ENCODE peak calls at places on chromosomes 12 and 14, in seven cellular contexts. One of them, this sample, is unnamed.
A peak's percentile ranks its signal among the peaks of the same experiment; 100 is the strongest.

GRCh38 chr14:74846968-74847549 is 28.9 kb downstream of the PROX2 start:
- DNase-seq in IMR-90: peak; percentile 80
- DNase-seq in NB4: no peak
- DNase-seq in astrocyte of the cerebellum: no peak
- DNase-seq in mesothelial cell of epicardium: no peak
- DNase-seq in AG10803: peak; percentile 64
- DNase-seq in heart left ventricle: no peak
- DNase-seq in this sample: peak; percentile 62

GRCh38 chr12:54572881-54573280 is 15.6 kb downstream of the PPP1R1A start:
- DNase-seq in astrocyte of the cerebellum: no peak
- DNase-seq in heart left ventricle: no peak
- DNase-seq in mesothelial cell of epicardium: no peak
- DNase-seq in AG10803: no peak
- DNase-seq in NB4: no peak
- DNase-seq in IMR-90: no peak
- DNase-seq in this sample: no peak

GRCh38 chr14:33229269-33229924 is 290.7 kb downstream of the NPAS3 start:
- DNase-seq in heart left ventricle: no peak
- DNase-seq in astrocyte of the cerebellum: no peak
- DNase-seq in NB4: no peak
- DNase-seq in AG10803: peak; percentile 5
- DNase-seq in IMR-90: no peak
- DNase-seq in mesothelial cell of epicardium: no peak
- DNase-seq in this sample: no peak

GRCh38 chr14:51539571-51540037 is 112.1 kb upstream of the FRMD6 start:
- DNase-seq in IMR-90: peak; percentile 92
- DNase-seq in astrocyte of the cerebellum: peak; percentile 77
- DNase-seq in AG10803: peak; percentile 91
- DNase-seq in mesothelial cell of epicardium: no peak
- DNase-seq in heart left ventricle: no peak
- DNase-seq in NB4: no peak
- DNase-seq in this sample: peak; percentile 72

GRCh38 chr12:53231859-53232640 is at the start of gene RARG:
- DNase-seq in astrocyte of the cerebellum: no peak
- DNase-seq in NB4: no peak
- DNase-seq in heart left ventricle: peak; percentile 70
- DNase-seq in IMR-90: no peak
- DNase-seq in AG10803: peak; percentile 72
- DNase-seq in mesothelial cell of epicardium: peak; percentile 60
- DNase-seq in this sample: peak; percentile 43

GRCh38 chr12:93638095-93638494 is 39.1 kb upstream of the CRADD start:
- DNase-seq in heart left ventricle: no peak
- DNase-seq in NB4: no peak
- DNase-seq in IMR-90: peak; percentile 39
- DNase-seq in mesothelial cell of epicardium: no peak
- DNase-seq in astrocyte of the cerebellum: no peak
- DNase-seq in AG10803: peak; percentile 61
- DNase-seq in this sample: peak; percentile 40

GRCh38 chr14:24418492-24418873 is 11.0 kb downstream of the CBLN3 start:
- DNase-seq in astrocyte of the cerebellum: no peak
- DNase-seq in IMR-90: no peak
- DNase-seq in mesothelial cell of epicardium: no peak
- DNase-seq in NB4: no peak
- DNase-seq in heart left ventricle: no peak
- DNase-seq in AG10803: peak; percentile 21
- DNase-seq in this sample: no peak

GRCh38 chr12:117356048-117356447 is 5.4 kb downstream of the NOS1 start:
- DNase-seq in heart left ventricle: no peak
- DNase-seq in astrocyte of the cerebellum: no peak
- DNase-seq in AG10803: peak; percentile 36
- DNase-seq in NB4: no peak
- DNase-seq in IMR-90: no peak
- DNase-seq in mesothelial cell of epicardium: no peak
- DNase-seq in this sample: no peak

GRCh38 chr14:69877492-69877891 is 1.7 kb upstream of the SMOC1 start:
- DNase-seq in IMR-90: peak; percentile 74
- DNase-seq in mesothelial cell of epicardium: no peak
- DNase-seq in NB4: peak; percentile 48
- DNase-seq in heart left ventricle: no peak
- DNase-seq in AG10803: no peak
- DNase-seq in astrocyte of the cerebellum: peak; percentile 33
- DNase-seq in this sample: no peak

GRCh38 chr12:104011265-104011664 is 38.7 kb downstream of the GLT8D2 start:
- DNase-seq in IMR-90: peak; percentile 96
- DNase-seq in heart left ventricle: no peak
- DNase-seq in NB4: no peak
- DNase-seq in astrocyte of the cerebellum: peak; percentile 57
- DNase-seq in mesothelial cell of epicardium: no peak
- DNase-seq in AG10803: peak; percentile 84
- DNase-seq in this sample: peak; percentile 85

GRCh38 chr12:46522141-46522540 is 149.6 kb upstream of the SLC38A2 start:
- DNase-seq in astrocyte of the cerebellum: no peak
- DNase-seq in NB4: no peak
- DNase-seq in mesothelial cell of epicardium: no peak
- DNase-seq in heart left ventricle: no peak
- DNase-seq in AG10803: peak; percentile 70
- DNase-seq in IMR-90: no peak
- DNase-seq in this sample: peak; percentile 5

GRCh38 chr12:52323001-52323400 is 1.8 kb upstream of the KRT83 start:
- DNase-seq in heart left ventricle: no peak
- DNase-seq in mesothelial cell of epicardium: no peak
- DNase-seq in AG10803: no peak
- DNase-seq in astrocyte of the cerebellum: no peak
- DNase-seq in NB4: no peak
- DNase-seq in IMR-90: no peak
- DNase-seq in this sample: no peak

GRCh38 chr12:120346681-120347080 is 19.1 kb upstream of the PLA2G1B start:
- DNase-seq in astrocyte of the cerebellum: no peak
- DNase-seq in mesothelial cell of epicardium: no peak
- DNase-seq in AG10803: no peak
- DNase-seq in IMR-90: no peak
- DNase-seq in NB4: no peak
- DNase-seq in heart left ventricle: no peak
- DNase-seq in this sample: no peak

GRCh38 chr12:93223440-93224426 is 154.0 kb upstream of the NUDT4 start:
- DNase-seq in astrocyte of the cerebellum: no peak
- DNase-seq in IMR-90: no peak
- DNase-seq in heart left ventricle: no peak
- DNase-seq in NB4: peak; percentile 86
- DNase-seq in mesothelial cell of epicardium: no peak
- DNase-seq in AG10803: peak; percentile 57
- DNase-seq in this sample: no peak

GRCh38 chr12:69676257-69677012 is 22.7 kb downstream of the BEST3 start:
- DNase-seq in mesothelial cell of epicardium: no peak
- DNase-seq in IMR-90: peak; percentile 18
- DNase-seq in AG10803: no peak
- DNase-seq in heart left ventricle: no peak
- DNase-seq in astrocyte of the cerebellum: no peak
- DNase-seq in NB4: no peak
- DNase-seq in this sample: no peak

GRCh38 chr12:51362307-51362706 is 15.8 kb upstream of the CELA1 start:
- DNase-seq in AG10803: no peak
- DNase-seq in NB4: no peak
- DNase-seq in heart left ventricle: no peak
- DNase-seq in astrocyte of the cerebellum: no peak
- DNase-seq in IMR-90: no peak
- DNase-seq in mesothelial cell of epicardium: no peak
- DNase-seq in this sample: no peak

GRCh38 chr12:1632702-1633101 is 3.7 kb downstream of the WNT5B start:
- DNase-seq in astrocyte of the cerebellum: no peak
- DNase-seq in AG10803: no peak
- DNase-seq in IMR-90: no peak
- DNase-seq in heart left ventricle: peak; percentile 58
- DNase-seq in NB4: no peak
- DNase-seq in mesothelial cell of epicardium: no peak
- DNase-seq in this sample: no peak

GRCh38 chr12:46661161-46661845 is 164.5 kb downstream of the SLC38A4 start:
- DNase-seq in astrocyte of the cerebellum: peak; percentile 83
- DNase-seq in IMR-90: peak; percentile 95
- DNase-seq in AG10803: peak; percentile 90
- DNase-seq in NB4: peak; percentile 89
- DNase-seq in heart left ventricle: no peak
- DNase-seq in mesothelial cell of epicardium: no peak
- DNase-seq in this sample: peak; percentile 88

GRCh38 chr14:72318648-72319047 is 386.4 kb downstream of the RGS6 start:
- DNase-seq in NB4: no peak
- DNase-seq in astrocyte of the cerebellum: no peak
- DNase-seq in heart left ventricle: no peak
- DNase-seq in AG10803: no peak
- DNase-seq in mesothelial cell of epicardium: no peak
- DNase-seq in IMR-90: no peak
- DNase-seq in this sample: no peak

GRCh38 chr12:94710933-94711332 is 60.6 kb upstream of the TMCC3 start:
- DNase-seq in mesothelial cell of epicardium: no peak
- DNase-seq in AG10803: peak; percentile 16
- DNase-seq in IMR-90: peak; percentile 4
- DNase-seq in astrocyte of the cerebellum: no peak
- DNase-seq in NB4: peak; percentile 68
- DNase-seq in heart left ventricle: no peak
- DNase-seq in this sample: peak; percentile 19

GRCh38 chr14:26730929-26731618 is 133.2 kb upstream of the NOVA1 start:
- DNase-seq in AG10803: no peak
- DNase-seq in heart left ventricle: no peak
- DNase-seq in IMR-90: peak; percentile 3
- DNase-seq in astrocyte of the cerebellum: no peak
- DNase-seq in NB4: peak; percentile 24
- DNase-seq in mesothelial cell of epicardium: no peak
- DNase-seq in this sample: no peak

GRCh38 chr12:106357549-106358409 is at the start of gene POLR3B:
- DNase-seq in IMR-90: peak; percentile 96
- DNase-seq in astrocyte of the cerebellum: peak; percentile 93
- DNase-seq in NB4: peak; percentile 98
- DNase-seq in heart left ventricle: peak; percentile 98
- DNase-seq in AG10803: peak; percentile 97
- DNase-seq in mesothelial cell of epicardium: peak; percentile 97
- DNase-seq in this sample: peak; percentile 95

GRCh38 chr14:89813485-89814080 is 140.9 kb downstream of the EFCAB11 start:
- DNase-seq in AG10803: peak; percentile 92
- DNase-seq in IMR-90: peak; percentile 96
- DNase-seq in astrocyte of the cerebellum: peak; percentile 60
- DNase-seq in heart left ventricle: no peak
- DNase-seq in mesothelial cell of epicardium: peak; percentile 66
- DNase-seq in NB4: peak; percentile 40
- DNase-seq in this sample: peak; percentile 88

GRCh38 chr12:41217731-41218130 is 29.6 kb downstream of the PDZRN4 start:
- DNase-seq in IMR-90: no peak
- DNase-seq in mesothelial cell of epicardium: no peak
- DNase-seq in AG10803: no peak
- DNase-seq in heart left ventricle: no peak
- DNase-seq in astrocyte of the cerebellum: no peak
- DNase-seq in NB4: no peak
- DNase-seq in this sample: no peak

DNA sequence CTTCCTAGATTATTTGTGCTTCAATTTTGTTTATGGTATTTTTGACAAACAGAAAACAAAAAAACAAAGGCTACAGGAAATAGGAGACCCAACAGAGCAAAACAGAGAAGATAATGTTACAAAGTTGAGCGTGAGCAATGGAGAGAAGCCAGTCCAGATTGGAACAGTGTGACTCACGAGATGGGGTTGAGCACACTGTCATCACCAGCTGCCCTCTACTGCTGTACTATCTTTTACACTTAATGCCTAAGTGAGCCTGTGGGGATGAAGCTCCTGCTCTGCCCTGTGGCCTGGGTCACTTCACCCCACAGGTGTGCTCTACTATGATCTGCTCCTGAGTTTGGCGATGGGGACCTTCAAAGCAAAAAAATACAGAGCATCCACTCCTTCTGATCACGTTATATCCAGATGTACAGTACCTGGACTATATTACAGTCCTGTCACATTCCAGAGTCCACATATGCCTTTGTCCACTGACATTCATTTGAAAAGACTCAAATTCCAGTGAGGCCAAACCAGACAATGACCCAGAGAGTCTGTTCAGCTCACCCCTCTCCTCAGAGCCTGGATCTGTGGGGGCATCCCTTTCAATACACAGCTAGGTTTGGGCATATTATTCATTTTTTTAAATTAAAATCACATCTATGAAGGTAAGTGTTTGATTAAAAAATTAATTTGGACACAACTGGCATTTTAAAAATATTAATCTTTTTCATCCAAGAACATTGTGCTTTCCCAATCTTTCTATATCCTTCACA is 4.4 kb downstream of the IPO8 start:
- DNase-seq in AG10803: peak; percentile 75
- DNase-seq in mesothelial cell of epicardium: no peak
- DNase-seq in IMR-90: peak; percentile 85
- DNase-seq in heart left ventricle: no peak
- DNase-seq in astrocyte of the cerebellum: peak; percentile 34
- DNase-seq in NB4: peak; percentile 22
- DNase-seq in this sample: peak; percentile 73
- TF ChIP-seq CTCF in AG10803: peak; percentile 18
- TF ChIP-seq CTCF in mesothelial cell of epicardium: no peak
- TF ChIP-seq CTCF in IMR-90: peak; percentile 4
- TF ChIP-seq CTCF in heart left ventricle: no peak
- TF ChIP-seq CTCF in astrocyte of the cerebellum: no peak
- TF ChIP-seq CTCF in NB4: no peak
- TF ChIP-seq CTCF in this sample: no peak

DNA sequence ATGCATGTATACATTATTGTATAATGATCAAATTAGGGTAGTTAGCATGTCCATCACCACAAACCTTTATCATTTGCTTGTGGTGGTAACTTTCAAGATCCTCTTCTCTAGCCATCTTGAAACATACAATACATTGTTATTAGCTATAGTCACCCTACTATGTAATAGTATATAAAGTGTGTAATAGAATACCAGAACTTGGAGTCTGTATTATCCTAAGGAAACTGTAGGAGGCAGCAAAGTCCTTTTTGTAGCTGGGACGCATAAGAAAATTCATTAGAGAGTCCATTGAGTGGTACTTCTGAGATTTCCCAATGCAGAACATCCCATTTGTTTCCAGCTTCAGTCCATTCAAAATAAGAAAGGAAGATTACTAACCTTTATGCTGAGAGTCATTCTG is 325.9 kb upstream of the LRFN5 start:
- DNase-seq in IMR-90: no peak
- DNase-seq in NB4: peak; percentile 29
- DNase-seq in astrocyte of the cerebellum: no peak
- DNase-seq in AG10803: no peak
- DNase-seq in mesothelial cell of epicardium: no peak
- DNase-seq in heart left ventricle: no peak
- DNase-seq in this sample: no peak
- TF ChIP-seq CTCF in IMR-90: peak; percentile 25
- TF ChIP-seq CTCF in NB4: peak; percentile 23
- TF ChIP-seq CTCF in astrocyte of the cerebellum: no peak
- TF ChIP-seq CTCF in AG10803: peak; percentile 10
- TF ChIP-seq CTCF in mesothelial cell of epicardium: no peak
- TF ChIP-seq CTCF in heart left ventricle: no peak
- TF ChIP-seq CTCF in this sample: no peak

GRCh38 chr12:130337476-130338303 is at the start of gene PIWIL1:
- DNase-seq in NB4: no peak
- DNase-seq in heart left ventricle: no peak
- DNase-seq in AG10803: no peak
- DNase-seq in IMR-90: no peak
- DNase-seq in mesothelial cell of epicardium: no peak
- DNase-seq in astrocyte of the cerebellum: no peak
- DNase-seq in this sample: no peak
- TF ChIP-seq CTCF in NB4: no peak
- TF ChIP-seq CTCF in heart left ventricle: no peak
- TF ChIP-seq CTCF in AG10803: no peak
- TF ChIP-seq CTCF in IMR-90: no peak
- TF ChIP-seq CTCF in mesothelial cell of epicardium: no peak
- TF ChIP-seq CTCF in astrocyte of the cerebellum: no peak
- TF ChIP-seq CTCF in this sample: no peak

GRCh38 chr14:55425091-55425490 is 13.5 kb upstream of the ATG14 start:
- DNase-seq in astrocyte of the cerebellum: no peak
- DNase-seq in IMR-90: no peak
- DNase-seq in mesothelial cell of epicardium: no peak
- DNase-seq in NB4: no peak
- DNase-seq in AG10803: no peak
- DNase-seq in heart left ventricle: no peak
- DNase-seq in this sample: no peak
- TF ChIP-seq CTCF in astrocyte of the cerebellum: peak; percentile 18
- TF ChIP-seq CTCF in IMR-90: no peak
- TF ChIP-seq CTCF in mesothelial cell of epicardium: no peak
- TF ChIP-seq CTCF in NB4: no peak
- TF ChIP-seq CTCF in AG10803: peak; percentile 30
- TF ChIP-seq CTCF in heart left ventricle: no peak
- TF ChIP-seq CTCF in this sample: no peak

This sample was measured in HFFc6.